ENCODE peak calls at places on chromosome 5, in ten cellular contexts. E, R, Q, H, M, P, L, A, O and V are unnamed samples.

GRCh38 chr5:141121563-141121962 is at the start of gene PCDHB4:
- DNase-seq in O (no peak), Q (no peak), H (no peak), A (peak; percentile 61), L (peak; percentile 34), R (peak; percentile 45), P (no peak), M (no peak), E (no peak), V (no peak)

GRCh38 chr5:120817044-120817985 is 353.2 kb downstream of the PRR16 start:
- DNase-seq in R (no peak), A (no peak), L (no peak), H (no peak), Q (peak; percentile 16), E (no peak), P (no peak), M (peak; percentile 56), O (no peak), V (no peak)

GRCh38 chr5:145668714-145669113 is 166.4 kb downstream of the PRELID2 start:
- DNase-seq in M (no peak), P (no peak), L (no peak), E (no peak), H (no peak), O (no peak), Q (no peak), A (no peak), R (no peak), V (no peak)

GRCh38 chr5:34957857-34958690 is 28.7 kb downstream of the DNAJC21 start:
- DNase-seq in M (peak; percentile 23), A (no peak), O (no peak), Q (peak; percentile 13), H (no peak), L (peak; percentile 47), R (no peak), P (no peak), E (no peak), V (no peak)

GRCh38 chr5:15446552-15446951 is 53.4 kb upstream of the FBXL7 start:
- DNase-seq in A (no peak), L (no peak), Q (no peak), H (no peak), R (no peak), P (no peak), M (no peak), O (no peak), E (no peak), V (no peak)

GRCh38 chr5:6686501-6686900 is 26.7 kb upstream of the TENT4A start:
- DNase-seq in Q (no peak), L (no peak), P (no peak), R (no peak), E (no peak), H (no peak), M (no peak), A (no peak), O (no peak), V (no peak)

GRCh38 chr5:171838066-171838465 is 52.4 kb downstream of the SMIM23 start:
- DNase-seq in Q (no peak), M (no peak), A (no peak), H (no peak), O (no peak), R (no peak), L (no peak), E (no peak), P (no peak), V (no peak)

GRCh38 chr5:111628901-111629300 is 116.6 kb upstream of the STARD4 start:
- DNase-seq in O (no peak), M (no peak), Q (no peak), A (no peak), R (no peak), L (no peak), P (no peak), H (no peak), E (no peak), V (no peak)

GRCh38 chr5:16937023-16937379 is 913 bp upstream of the MYO10 start:
- DNase-seq in E (no peak), R (no peak), H (no peak), Q (no peak), P (peak; percentile 81), A (no peak), L (no peak), O (no peak), M (no peak), V (no peak)

GRCh38 chr5:155839251-155840037 is 487.5 kb upstream of the SGCD start:
- DNase-seq in A (no peak), P (no peak), H (no peak), R (no peak), Q (no peak), E (no peak), L (no peak), O (no peak), M (peak; percentile 73), V (no peak)

GRCh38 chr5:139649082-139649991 is 1.2 kb downstream of the CXXC5 start:
- DNase-seq in E (peak; percentile 70), L (peak; percentile 64), P (no peak), O (no peak), M (no peak), H (no peak), R (no peak), Q (peak; percentile 33), A (peak; percentile 62), V (no peak)

GRCh38 chr5:37754976-37755375 is 84.9 kb downstream of the GDNF start:
- DNase-seq in P (peak; percentile 16), L (no peak), M (no peak), R (no peak), A (no peak), E (no peak), H (no peak), O (no peak), Q (no peak), V (no peak)

GRCh38 chr5:1337490-1338195 is 7.3 kb downstream of the CLPTM1L start:
- DNase-seq in R (no peak), H (no peak), L (no peak), A (peak; percentile 35), M (no peak), O (no peak), Q (no peak), E (peak; percentile 40), P (no peak), V (no peak)

GRCh38 chr5:172133359-172134029 is 54.5 kb downstream of the STK10 start:
- DNase-seq in O (peak; percentile 37), P (peak; percentile 45), E (peak; percentile 86), R (no peak), M (no peak), Q (no peak), H (peak; percentile 50), L (no peak), A (no peak), V (no peak)

GRCh38 chr5:139745800-139746690 is 49.6 kb upstream of the PSD2 start:
- DNase-seq in O (no peak), P (peak; percentile 70), Q (peak; percentile 51), H (no peak), M (peak; percentile 94), L (peak; percentile 91), E (peak; percentile 79), R (peak; percentile 65), A (peak; percentile 81), V (no peak)

GRCh38 chr5:120083851-120084615 is 380.1 kb upstream of the PRR16 start:
- DNase-seq in O (no peak), M (peak; percentile 65), Q (no peak), R (no peak), L (no peak), A (no peak), E (no peak), H (no peak), P (no peak), V (no peak)

GRCh38 chr5:64649512-64649911 is 40.8 kb upstream of the SHISAL2B start:
- DNase-seq in E (no peak), H (no peak), R (no peak), Q (no peak), L (no peak), M (no peak), P (no peak), A (no peak), O (no peak), V (no peak)
- H3K4me3 ChIP-seq in E (no peak overlapping the region), H (no peak overlapping the region), R (no peak overlapping the region), Q (no peak overlapping the region), L (no peak overlapping the region), M (no peak overlapping the region), P (no peak overlapping the region), A (no peak overlapping the region), O (no peak overlapping the region), V (no peak overlapping the region)

GRCh38 chr5:10229306-10230048 is 20.2 kb downstream of the ATPSCKMT start:
- DNase-seq in A (no peak), H (no peak), M (no peak), E (no peak), L (peak; percentile 18), R (no peak), Q (no peak), O (no peak), P (no peak), V (no peak)
- H3K27ac ChIP-seq in A (peak overlapping the region; percentile 59), H (no peak overlapping the region), M (no peak overlapping the region), E (no peak overlapping the region), L (no peak overlapping the region), R (no peak overlapping the region), Q (no peak overlapping the region), O (peak overlapping the region; percentile 68), P (no peak overlapping the region), V (no peak overlapping the region)

GRCh38 chr5:92518318-92518913 is 1062.6 kb downstream of the NR2F1-AS1 start:
- DNase-seq in M (no peak), O (peak; percentile 27), Q (peak; percentile 72), R (no peak), H (no peak), L (no peak), E (no peak), A (no peak), P (no peak), V (no peak)
- H3K4me3 ChIP-seq in M (no peak overlapping the region), O (no peak overlapping the region), Q (no peak overlapping the region), R (no peak overlapping the region), H (no peak overlapping the region), L (no peak overlapping the region), E (no peak overlapping the region), A (no peak overlapping the region), P (no peak overlapping the region), V (no peak overlapping the region)

GRCh38 chr5:110512266-110512665 is 214.2 kb downstream of the TMEM232 start:
- DNase-seq in A (no peak), L (no peak), E (no peak), H (no peak), R (no peak), M (no peak), Q (no peak), O (no peak), P (no peak), V (no peak)

GRCh38 chr5:110514030-110514429 is 212.4 kb downstream of the TMEM232 start:
- DNase-seq in P (no peak), M (no peak), R (no peak), O (no peak), L (no peak), H (no peak), E (no peak), A (no peak), Q (no peak), V (no peak)

GRCh38 chr5:110517396-110517795 is 209.1 kb downstream of the TMEM232 start:
- DNase-seq in O (no peak), E (no peak), R (no peak), A (no peak), M (no peak), L (no peak), H (no peak), P (no peak), Q (no peak), V (no peak)
- H3K27ac ChIP-seq in O (no peak overlapping the region), E (no peak overlapping the region), R (no peak overlapping the region), A (no peak overlapping the region), M (no peak overlapping the region), L (no peak overlapping the region), H (no peak overlapping the region), P (no peak overlapping the region), Q (no peak overlapping the region), V (no peak overlapping the region)

GRCh38 chr5:45694255-45694834 is 1.8 kb downstream of the HCN1 start:
- DNase-seq in Q (no peak), M (no peak), L (no peak), H (no peak), O (no peak), E (no peak), A (no peak), P (no peak), R (no peak), V (no peak)
- H3K4me3 ChIP-seq in Q (no peak overlapping the region), M (peak overlapping the region; percentile 72), L (no peak overlapping the region), H (no peak overlapping the region), O (no peak overlapping the region), E (no peak overlapping the region), A (peak overlapping the region; percentile 67), P (no peak overlapping the region), R (no peak overlapping the region), V (no peak overlapping the region)